ENCODE peak calls at places on chromosomes 11 and 22, in eight cellular contexts. S is mesothelial cell of epicardium, J is GM12892, E is HCT116, B is DND-41, F is heart right ventricle, H is NCI-H774, M is T47D. U is an unnamed sample.

GRCh38 chr11:44775366-44776356 is 48.9 kb downstream of the TSPAN18 start:
- DNase-seq in F (peak), M (peak), S (no peak), B (peak), E (peak), H (peak), J (peak), U (peak)

GRCh38 chr11:124123587-124123986 is 8.3 kb downstream of the VWA5A start:
- DNase-seq in J (no peak), E (no peak), F (no peak), S (no peak), H (peak), M (no peak), B (no peak), U (peak)

GRCh38 chr11:34266090-34266912 is 91.5 kb downstream of the ABTB2 start:
- DNase-seq in B (no peak), J (no peak), M (no peak), F (no peak), H (no peak), S (no peak), E (no peak), U (peak)

GRCh38 chr11:69899957-69900821 is 81.0 kb upstream of the FGF3 start:
- DNase-seq in F (no peak), J (no peak), M (peak), E (no peak), B (no peak), S (no peak), H (no peak), U (no peak)

GRCh38 chr11:12694182-12694531 is 19.9 kb downstream of the TEAD1 start:
- DNase-seq in H (peak), J (no peak), E (no peak), F (no peak), B (no peak), M (no peak), S (no peak), U (no peak)

GRCh38 chr11:27201454-27202302 is 161.1 kb downstream of the BBOX1 start:
- DNase-seq in F (peak), S (peak), J (no peak), B (no peak), H (peak), E (no peak), M (peak), U (no peak)

GRCh38 chr11:128552783-128553661 is 34.3 kb downstream of the ETS1 start:
- DNase-seq in E (no peak), J (peak), M (no peak), F (no peak), B (no peak), S (no peak), H (no peak), U (no peak)

GRCh38 chr22:26906464-26906863 is 249.1 kb downstream of the MIAT start:
- DNase-seq in J (no peak), E (no peak), S (no peak), M (no peak), F (no peak), H (peak), B (no peak), U (no peak)

GRCh38 chr11:72856551-72857342 is 42.5 kb downstream of the ATG16L2 start:
- DNase-seq in H (no peak), S (no peak), M (no peak), B (no peak), E (no peak), F (no peak), J (no peak), U (no peak)

GRCh38 chr11:60870733-60871377 is 3.5 kb downstream of the ZP1 start:
- DNase-seq in M (no peak), B (peak), H (no peak), F (no peak), S (no peak), E (no peak), J (no peak), U (peak)

GRCh38 chr11:116164843-116165242 is 607.9 kb downstream of the BUD13 start:
- DNase-seq in H (no peak), M (no peak), F (no peak), E (no peak), J (no peak), B (no peak), S (no peak), U (no peak)

GRCh38 chr11:94676769-94677168 is 91.4 kb upstream of the AMOTL1 start:
- DNase-seq in S (no peak), J (no peak), E (no peak), M (no peak), H (no peak), F (no peak), B (no peak), U (no peak)

GRCh38 chr11:121374286-121374985 is 77.7 kb upstream of the SORL1 start:
- DNase-seq in M (no peak), B (no peak), E (no peak), S (no peak), F (no peak), J (no peak), H (no peak), U (no peak)

GRCh38 chr11:68651208-68651984 is 32.9 kb upstream of the GAL start:
- DNase-seq in M (peak), E (no peak), H (no peak), J (no peak), F (no peak), S (no peak), B (no peak), U (no peak)

GRCh38 chr11:119691701-119692546 is 37.1 kb downstream of the NECTIN1 start:
- DNase-seq in S (no peak), M (no peak), H (no peak), E (no peak), B (no peak), J (no peak), F (no peak), U (no peak)

GRCh38 chr11:72144807-72145565 is 9.5 kb downstream of the FOLR3 start:
- DNase-seq in E (no peak), H (no peak), F (no peak), B (no peak), M (no peak), S (no peak), J (no peak), U (no peak)

GRCh38 chr22:17969732-17970131 is 54.6 kb downstream of the MICAL3 start:
- DNase-seq in E (no peak), B (no peak), H (no peak), J (no peak), F (peak), S (no peak), M (no peak), U (no peak)

GRCh38 chr22:47727656-47728055 is 965.2 kb downstream of the TBC1D22A start:
- DNase-seq in H (no peak), E (no peak), S (no peak), J (no peak), B (no peak), F (no peak), M (no peak), U (no peak)

GRCh38 chr11:57681168-57681567 is 13.3 kb downstream of the ZDHHC5 start:
- DNase-seq in S (no peak), B (no peak), F (no peak), J (no peak), E (no peak), M (no peak), H (no peak), U (no peak)

GRCh38 chr11:2838091-2838490 is 47.5 kb downstream of the CDKN1C start:
- DNase-seq in M (no peak), F (no peak), J (no peak), S (no peak), E (no peak), B (no peak), H (no peak), U (no peak)

GRCh38 chr22:42662114-42663021 is 13.2 kb upstream of the CYB5R3 start:
- DNase-seq in B (peak), M (peak), E (no peak), J (peak), F (peak), S (peak), H (no peak), U (no peak)

GRCh38 chr22:40637181-40638150 is 947 bp upstream of the MRTFA start:
- DNase-seq in B (peak), J (no peak), H (no peak), M (no peak), E (no peak), F (no peak), S (peak), U (peak)

GRCh38 chr22:39664485-39665200 is 94.1 kb downstream of the CACNA1I start:
- DNase-seq in S (no peak), H (peak), J (no peak), M (peak), E (no peak), F (no peak), B (no peak), U (no peak)

GRCh38 chr11:117000741-117001096 is 97.5 kb downstream of the SIK3 start:
- DNase-seq in F (no peak), B (no peak), H (no peak), S (no peak), M (no peak), E (no peak), J (no peak), U (no peak)

GRCh38 chr22:46224044-46224746 is 25.9 kb downstream of the CDPF1 start:
- DNase-seq in J (no peak), E (no peak), M (no peak), B (no peak), S (no peak), F (no peak), H (no peak), U (no peak)

GRCh38 chr11:68321293-68322030 is 9.1 kb downstream of the LRP5 start:
- DNase-seq in J (no peak), M (no peak), H (no peak), S (no peak), B (no peak), F (no peak), E (no peak), U (no peak)

GRCh38 chr11:100682247-100682969 is 4.7 kb upstream of the ARHGAP42 start:
- DNase-seq in F (no peak), J (no peak), B (no peak), S (no peak), H (no peak), M (peak), E (peak), U (peak)

GRCh38 chr11:103877221-103877620 is 159.2 kb upstream of the DDI1 start:
- DNase-seq in E (no peak), H (no peak), F (no peak), J (no peak), M (no peak), B (no peak), S (no peak), U (no peak)

GRCh38 chr11:17209939-17210245 is 2.1 kb upstream of the PIK3C2A start:
- DNase-seq in H (no peak), S (no peak), M (no peak), E (no peak), B (no peak), F (no peak), J (no peak), U (no peak)

GRCh38 chr11:93123351-93123898 is 74.4 kb downstream of the SLC36A4 start:
- DNase-seq in S (peak), F (peak), B (no peak), H (no peak), E (no peak), M (no peak), J (no peak), U (no peak)

GRCh38 chr22:41201146-41201545 is 4.0 kb upstream of the L3MBTL2 start:
- DNase-seq in B (no peak), F (no peak), J (no peak), H (no peak), M (no peak), S (no peak), E (no peak), U (no peak)

GRCh38 chr11:73359930-73360742 is 16.1 kb upstream of the RELT start:
- DNase-seq in J (no peak), S (no peak), H (no peak), E (no peak), F (no peak), B (peak), M (peak), U (no peak)

GRCh38 chr11:76861490-76861953 is 804 bp downstream of the ACER3 start:
- DNase-seq in E (no peak), M (peak), H (no peak), B (no peak), J (no peak), S (no peak), F (no peak), U (no peak)

GRCh38 chr11:48043111-48043997 is 63.0 kb downstream of the PTPRJ start:
- DNase-seq in B (peak), H (no peak), M (no peak), S (no peak), F (no peak), J (no peak), E (no peak), U (peak)

GRCh38 chr11:116657842-116658825 is 114.7 kb downstream of the BUD13 start:
- DNase-seq in B (no peak), M (no peak), F (no peak), H (no peak), E (no peak), S (no peak), J (no peak), U (no peak)

GRCh38 chr11:16909375-16910035 is 104.7 kb downstream of the PLEKHA7 start:
- DNase-seq in M (no peak), E (no peak), S (no peak), B (no peak), F (no peak), J (no peak), H (no peak), U (no peak)

GRCh38 chr22:20456064-20456721 is 18.6 kb upstream of the SCARF2 start:
- DNase-seq in M (peak), J (no peak), F (peak), B (peak), E (peak), H (peak), S (peak), U (peak)

GRCh38 chr11:14235701-14236100 is 123.3 kb downstream of the RRAS2 start:
- DNase-seq in F (no peak), M (peak), J (no peak), H (no peak), B (no peak), E (no peak), S (no peak), U (no peak)